ENCODE peak calls at places on chromosome 4, in four cellular contexts. F is omental fat pad, L is cardiac fibroblast, Q is pancreas. W is an unnamed sample.

GRCh38 chr4:84319124-84319523 is 180.0 kb downstream of the NKX6-1 start:
- DNase-seq in F (no peak), L (peak; percentile 8), Q (no peak), W (no peak)

GRCh38 chr4:15677507-15677988 is 4.1 kb upstream of the FAM200B start:
- DNase-seq in F (no peak), L (peak; percentile 48), Q (peak; percentile 71), W (no peak)

GRCh38 chr4:14726441-14727405 is 275.6 kb upstream of the CPEB2 start:
- DNase-seq in F (no peak), L (peak; percentile 28), Q (peak; percentile 48), W (no peak)

GRCh38 chr4:155759372-155760252 is 791 bp downstream of the GUCY1B1 start:
- DNase-seq in F (peak; percentile 22), L (peak; percentile 51), Q (peak; percentile 75), W (peak; percentile 25)

GRCh38 chr4:52983563-52984303 is 121.6 kb downstream of the RASL11B start:
- DNase-seq in F (no peak), L (peak; percentile 75), Q (no peak), W (no peak)

GRCh38 chr4:82984459-82984858 is 26.2 kb downstream of the LIN54 start:
- DNase-seq in F (no peak), L (peak; percentile 27), Q (no peak), W (no peak)

GRCh38 chr4:54568184-54568583 is 89.6 kb upstream of the KIT start:
- DNase-seq in F (no peak), L (peak; percentile 50), Q (no peak), W (no peak)

GRCh38 chr4:41360911-41361830 is 104.4 kb downstream of the UCHL1 start:
- DNase-seq in F (no peak), L (no peak), Q (peak; percentile 36), W (no peak)

GRCh38 chr4:126742048-126742447 is 890.7 kb upstream of the INTU start:
- DNase-seq in F (no peak), L (no peak), Q (no peak), W (no peak)

GRCh38 chr4:178632415-178632814 is 1190.2 kb upstream of the AGA start:
- DNase-seq in F (no peak), L (no peak), Q (no peak), W (no peak)

GRCh38 chr4:173934933-173935620 is 348.4 kb downstream of the FBXO8 start:
- DNase-seq in F (no peak), L (peak; percentile 25), Q (no peak), W (no peak)

GRCh38 chr4:18880850-18881249 is 859.3 kb upstream of the LCORL start:
- DNase-seq in F (no peak), L (no peak), Q (no peak), W (no peak)

GRCh38 chr4:1326751-1327525 is 20.1 kb upstream of the UVSSA start:
- DNase-seq in F (no peak), L (no peak), Q (no peak), W (no peak)

GRCh38 chr4:141686146-141686775 is 49.9 kb downstream of the IL15 start:
- DNase-seq in F (no peak), L (peak; percentile 71), Q (no peak), W (no peak)

GRCh38 chr4:25065901-25066610 is 35.3 kb upstream of the LGI2 start:
- DNase-seq in F (no peak), L (peak; percentile 57), Q (no peak), W (no peak)

GRCh38 chr4:186820371-186820990 is 96.8 kb upstream of the FAT1 start:
- DNase-seq in F (no peak), L (peak; percentile 67), Q (no peak), W (no peak)

GRCh38 chr4:24476209-24476781 is 108.1 kb downstream of the DHX15 start:
- DNase-seq in F (no peak), L (peak; percentile 47), Q (no peak), W (no peak)

DNA sequence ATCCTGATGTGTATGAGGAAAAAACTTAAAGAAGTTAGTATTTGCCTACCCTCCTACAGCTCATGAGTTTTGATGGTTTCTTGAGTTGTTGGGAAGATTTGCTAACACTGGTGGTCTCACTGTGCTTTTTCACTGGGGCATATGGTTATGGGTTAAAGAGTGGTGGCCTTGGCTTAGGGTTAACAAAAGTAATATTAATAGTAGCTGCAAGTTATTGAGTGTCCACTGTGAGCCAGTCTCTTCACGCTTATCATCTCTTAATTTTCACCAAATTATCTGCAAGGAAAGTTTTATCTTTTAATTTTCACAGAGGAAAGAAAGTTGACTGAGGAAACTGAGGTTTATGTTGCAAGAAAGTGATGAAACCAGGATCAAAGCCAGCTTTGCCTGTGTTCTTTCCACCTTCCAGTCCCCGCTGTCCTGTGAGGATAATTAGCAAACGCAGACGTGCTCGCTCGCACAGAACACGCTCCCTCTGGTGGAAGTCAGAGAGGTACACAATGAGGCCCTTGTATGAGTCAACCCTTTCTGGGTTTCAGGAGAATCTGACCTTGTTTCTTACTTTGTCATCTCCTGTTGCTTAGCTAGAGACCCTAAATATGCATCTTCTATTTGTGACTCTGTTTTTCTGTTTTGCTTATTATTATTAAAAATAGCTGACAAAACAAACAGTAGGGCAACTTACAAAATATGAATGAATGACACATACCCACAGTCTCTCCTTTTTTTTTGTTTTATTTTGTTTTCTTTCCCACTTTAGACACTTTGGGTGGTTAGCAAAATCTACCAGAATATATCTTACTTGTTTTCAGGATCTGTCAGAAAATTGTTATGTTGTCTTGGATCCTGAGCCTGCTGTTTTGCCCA is 94.3 kb downstream of the DDIT4L start:
- DNase-seq in F (peak; percentile 26), L (peak; percentile 82), Q (peak; percentile 39), W (no peak)
- TF ChIP-seq CTCF in F (no peak), L (peak; percentile 83), Q (peak; percentile 65), W (peak; percentile 50)

DNA sequence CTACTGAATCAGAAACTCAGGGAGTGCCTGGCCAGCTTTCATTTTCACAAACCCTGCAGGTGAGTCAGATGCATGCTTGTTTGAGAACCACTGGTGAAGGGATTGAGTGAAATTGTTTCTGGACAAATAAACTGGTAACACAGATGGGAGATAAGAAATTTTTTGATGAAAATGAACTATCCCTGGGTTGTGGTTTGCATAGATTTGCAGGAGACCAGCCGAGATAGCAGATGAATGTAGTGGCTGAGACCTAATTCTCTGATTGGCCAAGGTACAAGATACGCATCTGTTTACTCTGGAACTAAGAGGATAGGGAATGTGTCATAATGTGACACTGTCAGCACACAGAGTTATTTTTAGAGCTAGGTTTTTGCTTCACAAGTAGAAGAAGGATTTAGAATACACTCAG is 117.8 kb upstream of the NOCT start:
- DNase-seq in F (no peak), L (peak; percentile 55), Q (no peak), W (no peak)
- TF ChIP-seq CTCF in F (no peak), L (no peak), Q (no peak), W (no peak)

GRCh38 chr4:145840801-145841200 is 97.8 kb downstream of the ZNF827 start:
- DNase-seq in F (no peak), L (no peak), Q (no peak), W (no peak)

GRCh38 chr4:145843148-145843547 is 95.5 kb downstream of the ZNF827 start:
- DNase-seq in F (no peak), L (peak; percentile 88), Q (no peak), W (no peak)

GRCh38 chr4:145839151-145839550 is 99.5 kb downstream of the ZNF827 start:
- DNase-seq in F (no peak), L (peak; percentile 15), Q (no peak), W (no peak)

GRCh38 chr4:145842224-145842887 is 96.3 kb downstream of the ZNF827 start:
- DNase-seq in F (no peak), L (peak; percentile 53), Q (no peak), W (no peak)

DNA sequence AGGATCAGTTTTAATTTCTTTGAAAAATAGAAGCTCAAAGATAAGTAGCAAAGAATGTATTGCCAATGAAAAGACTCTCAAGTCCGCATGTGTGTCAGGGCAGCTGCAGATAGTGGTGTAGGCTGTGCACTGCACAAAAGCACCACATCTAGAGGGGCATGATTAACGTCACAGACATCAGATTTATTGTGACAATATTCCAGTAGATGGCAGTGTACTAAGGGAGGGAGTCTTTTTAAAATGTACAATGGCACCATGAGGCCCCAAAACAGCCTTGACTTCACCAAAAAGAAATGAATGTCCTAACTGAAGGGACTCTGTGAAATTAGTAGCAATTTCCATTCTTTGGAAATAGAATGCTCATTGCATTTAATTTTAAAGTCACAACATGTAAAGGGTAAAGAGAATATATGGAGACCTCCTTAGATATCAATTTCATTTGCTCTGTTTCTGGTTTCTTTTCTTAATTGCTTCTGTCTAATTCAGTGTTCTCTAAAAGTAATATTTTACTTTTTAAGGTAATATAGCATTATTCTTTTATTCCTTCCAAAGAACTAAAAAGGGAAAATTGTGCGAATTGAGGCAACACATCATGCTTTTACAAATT is 98.4 kb downstream of the ZNF827 start:
- DNase-seq in F (no peak), L (peak; percentile 69), Q (no peak), W (no peak)
- TF ChIP-seq CTCF in F (no peak), L (peak; percentile 41), Q (peak; percentile 34), W (peak; percentile 51)

DNA sequence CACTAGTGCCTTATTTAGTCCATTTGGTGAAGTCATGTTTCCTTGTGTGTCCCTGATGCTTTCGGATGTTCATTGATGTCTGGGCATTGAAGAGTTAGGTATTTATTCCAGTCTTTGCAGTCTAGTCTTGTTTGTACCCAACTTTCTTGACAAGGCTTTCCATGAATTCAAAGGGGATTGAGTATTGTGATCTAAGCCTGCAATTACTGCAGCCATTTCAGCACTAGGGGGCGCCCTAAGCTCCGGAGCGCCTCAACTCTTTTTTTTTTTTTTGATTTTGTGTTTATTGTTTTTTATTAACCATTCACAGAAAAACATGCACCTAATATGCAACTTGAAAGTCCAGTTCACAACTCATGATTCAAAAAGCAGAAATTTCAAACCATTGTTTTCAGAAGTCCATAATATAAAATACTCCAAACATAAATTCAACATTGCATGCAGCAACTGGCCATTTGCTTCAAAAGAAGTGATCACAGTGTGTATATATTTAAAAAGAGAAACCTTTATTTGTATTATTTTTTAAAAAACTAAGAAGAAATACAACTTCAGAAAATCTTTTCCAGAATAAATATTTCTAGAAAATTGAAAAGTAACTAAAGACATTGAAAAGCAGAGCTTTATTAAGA is 59.2 kb downstream of the PTPN13 start:
- DNase-seq in F (no peak), L (no peak), Q (no peak), W (no peak)
- TF ChIP-seq CTCF in F (no peak), L (peak; percentile 54), Q (no peak), W (peak; percentile 17)

GRCh38 chr4:87505862-87506261 is 23.3 kb downstream of the SPARCL1 start:
- DNase-seq in F (no peak), L (no peak), Q (no peak), W (no peak)
- TF ChIP-seq CTCF in F (no peak), L (no peak), Q (no peak), W (no peak)

DNA sequence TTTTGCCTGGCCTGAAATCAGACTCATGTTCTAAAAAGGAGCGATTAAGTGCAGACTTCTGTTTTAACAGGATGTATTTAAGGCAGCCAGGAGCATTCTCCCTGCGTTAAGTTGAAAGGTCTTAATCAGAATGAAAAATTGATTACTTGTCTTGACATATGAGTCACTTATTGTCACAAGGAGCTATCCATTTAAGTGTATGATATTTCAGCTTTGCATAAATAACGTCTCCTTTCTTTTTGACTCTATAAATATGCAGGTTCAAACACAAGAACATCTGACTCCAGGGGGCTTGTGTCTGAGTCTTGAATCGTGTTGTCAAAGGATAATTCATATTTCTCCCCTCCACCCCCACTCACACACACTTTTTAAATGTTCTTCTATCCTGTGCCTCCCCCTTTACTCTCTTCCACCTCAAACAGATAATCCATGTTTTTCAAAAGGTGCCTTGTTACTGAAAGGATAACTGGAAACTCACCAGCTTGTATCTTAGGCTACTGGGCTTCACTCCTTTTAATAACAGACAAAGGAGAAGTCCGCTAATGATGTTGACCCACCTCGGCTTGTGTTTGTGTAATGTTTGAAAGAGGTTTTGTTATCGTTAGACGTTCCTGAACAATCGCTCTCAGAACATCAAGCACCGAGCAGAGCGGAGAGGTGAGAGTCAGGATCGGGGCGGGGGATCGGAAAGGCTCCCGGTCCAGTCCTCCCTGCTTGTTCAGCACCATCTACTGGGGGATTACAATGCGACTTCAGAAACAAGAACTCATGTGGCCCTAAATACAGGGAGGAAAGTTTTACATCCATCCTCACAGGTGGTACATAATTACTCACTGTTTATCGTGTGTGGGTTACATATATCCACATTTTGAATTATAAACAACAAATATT is 107.5 kb upstream of the RPL34 start:
- DNase-seq in F (no peak), L (peak; percentile 38), Q (no peak), W (no peak)
- TF ChIP-seq CTCF in F (no peak), L (peak; percentile 19), Q (no peak), W (no peak)